ENCODE peak calls at places on chromosomes 2 and 18, in seven cellular contexts. W, M, N, H, V, Q and Y are unnamed samples.

GRCh38 chr2:155895016-155895415 is 437.5 kb downstream of the NR4A2 start:
- DNase-seq in M (peak; percentile 19), H (no peak), N (no peak), W (no peak), V (no peak), Q (no peak), Y (peak; percentile 5)

GRCh38 chr2:180115675-180116074 is 108.6 kb upstream of the CWC22 start:
- DNase-seq in N (no peak), W (peak; percentile 12), M (no peak), H (no peak), Q (no peak), V (no peak), Y (no peak)

GRCh38 chr2:203900298-203900697 is 32.7 kb downstream of the CTLA4 start:
- DNase-seq in Q (no peak), H (no peak), V (no peak), N (no peak), W (no peak), M (no peak), Y (no peak)

GRCh38 chr2:128691526-128691925 is 372.9 kb upstream of the HS6ST1 start:
- DNase-seq in H (no peak), M (no peak), N (no peak), W (no peak), V (no peak), Q (no peak), Y (no peak)

GRCh38 chr2:186274936-186275575 is 211.0 kb upstream of the ZC3H15 start:
- DNase-seq in M (peak; percentile 37), N (no peak), H (no peak), Q (no peak), V (no peak), W (peak; percentile 78), Y (peak; percentile 36)

GRCh38 chr2:46270384-46270783 is 26.8 kb upstream of the EPAS1 start:
- DNase-seq in W (peak; percentile 60), N (no peak), Q (no peak), V (no peak), M (no peak), H (no peak), Y (no peak)

GRCh38 chr2:76958749-76959148 is 563.4 kb downstream of the LRRTM4 start:
- DNase-seq in Q (no peak), M (peak; percentile 8), N (no peak), W (no peak), V (no peak), H (no peak), Y (peak; percentile 50)

GRCh38 chr2:99066075-99066557 is 75.4 kb upstream of the C2orf15 start:
- DNase-seq in N (peak; percentile 17), W (peak; percentile 70), Q (peak; percentile 38), H (no peak), M (peak; percentile 61), V (no peak), Y (peak; percentile 68)

GRCh38 chr2:170817247-170817998 is 736 bp downstream of the GAD1 start:
- DNase-seq in M (peak; percentile 10), N (peak; percentile 57), W (peak; percentile 23), H (no peak), V (no peak), Q (peak; percentile 34), Y (no peak)

GRCh38 chr2:241967745-241968144 is 98.2 kb downstream of the RTP5 start:
- DNase-seq in M (no peak), H (no peak), V (no peak), W (no peak), N (peak; percentile 32), Q (no peak), Y (no peak)

GRCh38 chr2:45435316-45435715 is 175.8 kb downstream of the SRBD1 start:
- DNase-seq in W (peak; percentile 92), N (no peak), V (no peak), H (no peak), Q (no peak), M (peak; percentile 39), Y (peak; percentile 63)

GRCh38 chr2:65064728-65065552 is 8.7 kb downstream of the CEP68 start:
- DNase-seq in V (peak; percentile 54), M (peak; percentile 94), W (peak; percentile 88), H (peak; percentile 66), N (peak; percentile 70), Q (peak; percentile 75), Y (peak; percentile 90)

GRCh38 chr2:80987466-80987865 is 682.9 kb upstream of the LRRTM1 start:
- DNase-seq in M (no peak), V (no peak), H (no peak), N (no peak), Q (no peak), W (no peak), Y (no peak)
- TF ChIP-seq CTCF in M (no peak), V (no peak), H (no peak), N (no peak), Q (no peak), W (no peak), Y (no peak)

DNA sequence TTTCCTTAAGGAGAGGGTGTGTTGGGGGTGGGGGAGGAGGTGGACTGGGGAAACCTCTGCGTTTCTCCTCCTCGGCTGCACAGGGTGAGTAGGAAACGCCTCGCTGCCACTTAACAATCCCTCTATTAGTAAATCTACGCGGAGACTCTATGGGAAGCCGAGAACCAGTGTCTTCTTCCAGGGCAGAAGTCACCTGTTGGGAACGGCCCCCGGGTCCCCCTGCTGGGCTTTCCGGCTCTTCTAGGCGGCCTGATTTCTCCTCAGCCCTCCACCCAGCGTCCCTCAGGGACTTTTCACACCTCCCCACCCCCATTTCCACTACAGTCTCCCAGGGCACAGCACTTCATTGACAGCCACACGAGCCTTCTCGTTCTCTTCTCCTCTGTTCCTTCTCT is 2.1 kb upstream of the SP9 start:
- DNase-seq in W (no peak), N (peak; percentile 18), H (no peak), M (no peak), V (no peak), Q (no peak), Y (no peak)
- TF ChIP-seq CTCF in W (no peak), N (no peak), H (no peak), M (no peak), V (no peak), Q (no peak), Y (no peak)

GRCh38 chr18:42072407-42072806 is 117.4 kb downstream of the PIK3C3 start:
- DNase-seq in M (peak; percentile 32), Q (no peak), W (no peak), N (no peak), V (no peak), H (no peak), Y (no peak)
- TF ChIP-seq CTCF in M (peak; percentile 4), Q (no peak), W (peak; percentile 9), N (peak; percentile 26), V (no peak), H (no peak), Y (no peak)

GRCh38 chr2:21395366-21395765 is 271.6 kb downstream of the TDRD15 start:
- DNase-seq in M (no peak), H (no peak), V (no peak), Q (no peak), N (no peak), W (peak; percentile 2), Y (peak; percentile 9)
- TF ChIP-seq CTCF in M (no peak), H (no peak), V (no peak), Q (peak; percentile 10), N (peak; percentile 39), W (peak; percentile 11), Y (peak; percentile 16)

GRCh38 chr2:221635949-221636348 is 63.8 kb upstream of the EPHA4 start:
- DNase-seq in Q (no peak), N (no peak), V (no peak), H (no peak), M (no peak), W (no peak), Y (peak; percentile 36)
- TF ChIP-seq CTCF in Q (no peak), N (no peak), V (no peak), H (no peak), M (no peak), W (no peak), Y (no peak)

GRCh38 chr2:240226672-240227537 is 86.4 kb upstream of the OTOS start:
- DNase-seq in Q (no peak), N (no peak), W (no peak), V (peak; percentile 3), H (no peak), M (no peak), Y (no peak)

GRCh38 chr2:240224676-240225075 is 84.2 kb upstream of the OTOS start:
- DNase-seq in Q (no peak), V (no peak), H (no peak), N (no peak), W (peak; percentile 40), M (peak; percentile 61), Y (no peak)

GRCh38 chr2:240227538-240228428 is 87.3 kb upstream of the OTOS start:
- DNase-seq in Q (no peak), H (no peak), M (no peak), V (peak; percentile 3), W (no peak), N (no peak), Y (no peak)

GRCh38 chr2:240225116-240225515 is 84.7 kb upstream of the OTOS start:
- DNase-seq in M (no peak), Q (no peak), V (peak; percentile 1), W (no peak), N (no peak), H (no peak), Y (no peak)

GRCh38 chr2:240225660-240226475 is 85.4 kb upstream of the OTOS start:
- DNase-seq in M (no peak), H (no peak), V (peak; percentile 2), W (no peak), Q (no peak), N (no peak), Y (no peak)
- TF ChIP-seq CTCF in M (peak; percentile 0), H (no peak), V (no peak), W (no peak), Q (no peak), N (peak; percentile 4), Y (peak; percentile 30)

GRCh38 chr2:6524678-6525367 is 340.9 kb downstream of the CMPK2 start:
- DNase-seq in H (no peak), Q (no peak), V (no peak), M (no peak), W (no peak), N (no peak), Y (no peak)

GRCh38 chr2:6531304-6531703 is 334.4 kb downstream of the CMPK2 start:
- DNase-seq in H (no peak), N (no peak), M (no peak), W (no peak), Q (no peak), V (no peak), Y (no peak)

GRCh38 chr2:6523476-6523875 is 342.2 kb downstream of the CMPK2 start:
- DNase-seq in M (no peak), N (no peak), V (no peak), Q (no peak), W (no peak), H (no peak), Y (no peak)

GRCh38 chr2:6525371-6525770 is 340.3 kb downstream of the CMPK2 start:
- DNase-seq in W (no peak), H (no peak), V (no peak), Q (no peak), M (no peak), N (no peak), Y (no peak)

GRCh38 chr2:6526093-6526824 is 339.4 kb downstream of the CMPK2 start:
- DNase-seq in W (peak; percentile 6), N (no peak), V (no peak), Q (peak; percentile 20), H (no peak), M (no peak), Y (peak; percentile 51)
- TF ChIP-seq CTCF in W (no peak), N (peak; percentile 57), V (no peak), Q (peak; percentile 33), H (peak; percentile 59), M (no peak), Y (peak; percentile 48)